ENCODE peak calls at places on chromosomes 11 and 22, in five cellular contexts. R is CD4-positive, alpha-beta T cell; E is psoas muscle; Q is mucosa of descending colon; M is uterus. L is an unnamed sample.

GRCh38 chr11:1673841-1674193 is 23.2 kb upstream of the KRTAP5-6 start:
- DNase-seq in R (no peak), E (no peak), Q (no peak), M (no peak), L (no peak)

GRCh38 chr22:42432020-42432596 is at the start of gene NFAM1:
- DNase-seq in R (no peak), E (peak), Q (peak), M (no peak), L (no peak)

GRCh38 chr22:37260396-37260795 is 16.3 kb upstream of the RAC2 start:
- DNase-seq in R (no peak), E (no peak), Q (no peak), M (no peak), L (no peak)

GRCh38 chr11:34317666-34318065 is 40.1 kb downstream of the ABTB2 start:
- DNase-seq in R (no peak), E (no peak), Q (no peak), M (no peak), L (no peak)

GRCh38 chr11:84720706-84721402 is 906.3 kb downstream of the DLG2 start:
- DNase-seq in R (no peak), E (peak), Q (peak), M (peak), L (peak)

GRCh38 chr11:131637469-131638175 is 267.2 kb downstream of the NTM start:
- DNase-seq in R (no peak), E (no peak), Q (no peak), M (no peak), L (no peak)

GRCh38 chr11:7512525-7513209 is 1.1 kb upstream of the PPFIBP2 start:
- DNase-seq in R (no peak), E (peak), Q (peak), M (peak), L (peak)

GRCh38 chr11:93396356-93396755 is 65.8 kb downstream of the DEUP1 start:
- DNase-seq in R (no peak), E (no peak), Q (no peak), M (no peak), L (no peak)

GRCh38 chr22:36765131-36765942 is 10.6 kb downstream of the IFT27 start:
- DNase-seq in R (no peak), E (no peak), Q (no peak), M (no peak), L (no peak)

GRCh38 chr11:111582163-111582562 is 20.1 kb upstream of the SIK2 start:
- DNase-seq in R (no peak), E (no peak), Q (no peak), M (no peak), L (no peak)

GRCh38 chr11:83115992-83116641 is 40.8 kb upstream of the PCF11 start:
- DNase-seq in R (no peak), E (no peak), Q (no peak), M (no peak), L (no peak)

GRCh38 chr11:16785520-16786128 is 47.2 kb downstream of the C11orf58 start:
- DNase-seq in R (peak), E (peak), Q (peak), M (peak), L (peak)

GRCh38 chr22:17191163-17191562 is 28.1 kb downstream of the ADA2 start:
- DNase-seq in R (no peak), E (no peak), Q (no peak), M (no peak), L (no peak)

GRCh38 chr11:70139785-70140410 is 61.8 kb downstream of the ANO1 start:
- DNase-seq in R (no peak), E (no peak), Q (no peak), M (no peak), L (no peak)

GRCh38 chr11:133911169-133911568 is 45.6 kb downstream of the IGSF9B start:
- DNase-seq in R (no peak), E (no peak), Q (no peak), M (no peak), L (peak)

GRCh38 chr11:78841451-78842060 is 266.9 kb upstream of the NARS2 start:
- DNase-seq in R (no peak), E (no peak), Q (no peak), M (peak), L (no peak)

GRCh38 chr11:78840623-78841022 is 266.0 kb upstream of the NARS2 start:
- DNase-seq in R (no peak), E (no peak), Q (no peak), M (peak), L (no peak)

GRCh38 chr11:78840190-78840589 is 265.5 kb upstream of the NARS2 start:
- DNase-seq in R (no peak), E (no peak), Q (no peak), M (no peak), L (no peak)

GRCh38 chr11:78835646-78836045 is 261.0 kb upstream of the NARS2 start:
- DNase-seq in R (no peak), E (no peak), Q (no peak), M (no peak), L (no peak)

DNA sequence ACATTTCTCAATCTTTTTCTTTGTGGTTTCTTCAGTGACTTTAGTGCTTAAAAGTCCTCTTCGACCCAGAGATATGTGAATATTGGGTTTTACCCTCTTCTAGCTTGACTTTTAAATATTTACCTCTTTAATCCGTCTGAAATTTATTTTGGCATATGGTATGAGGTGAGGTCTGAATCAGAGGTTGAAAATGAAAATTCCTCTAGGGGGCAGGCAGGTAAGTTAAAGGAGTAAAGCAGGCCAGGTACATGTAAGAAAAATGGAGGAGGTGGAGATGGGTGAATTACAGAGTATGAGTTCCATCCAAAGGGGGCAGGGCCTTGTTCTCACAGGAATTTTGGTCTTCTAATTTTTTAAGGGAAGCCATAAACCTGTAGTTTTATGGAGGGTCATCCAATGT is 263.8 kb upstream of the NARS2 start:
- DNase-seq in R (no peak), E (no peak), Q (no peak), M (no peak), L (no peak)
- TF ChIP-seq CTCF in R (no peak), E (no peak), Q (no peak), M (no peak), L (no peak)

DNA sequence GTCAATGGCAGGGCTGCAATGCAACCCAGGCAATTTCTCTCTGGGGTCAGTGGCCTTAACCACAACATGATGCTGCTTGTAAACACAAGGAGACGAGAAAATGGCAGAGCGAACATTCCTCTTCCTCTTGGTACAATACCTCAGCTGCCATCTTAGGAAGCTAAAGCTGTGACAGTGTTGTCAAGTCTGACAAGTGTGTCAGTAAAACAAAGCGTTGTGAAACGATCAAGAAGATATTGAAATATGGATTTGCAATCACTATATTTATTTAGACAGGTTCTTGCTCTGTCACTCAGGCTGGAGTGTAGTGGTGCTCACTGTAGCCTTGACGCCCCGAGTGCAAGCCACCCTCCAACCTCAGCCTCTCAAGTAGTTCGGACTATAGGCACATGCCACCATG is 14.5 kb upstream of the USP47 start:
- DNase-seq in R (no peak), E (no peak), Q (no peak), M (no peak), L (no peak)
- TF ChIP-seq CTCF in R (no peak), E (no peak), Q (no peak), M (no peak), L (no peak)

GRCh38 chr22:39943366-39943765 is 16.8 kb upstream of the TMA7B start:
- DNase-seq in R (peak), E (no peak), Q (no peak), M (no peak), L (peak)
- TF ChIP-seq CTCF in R (no peak), E (no peak), Q (no peak), M (no peak), L (no peak)

GRCh38 chr11:19714093-19714386 is 1.4 kb downstream of the NAV2 start:
- DNase-seq in R (no peak), E (no peak), Q (no peak), M (no peak), L (no peak)

GRCh38 chr11:19714387-19715363 is 2.0 kb downstream of the NAV2 start:
- DNase-seq in R (no peak), E (peak), Q (no peak), M (peak), L (no peak)

GRCh38 chr11:19713221-19714092 is 820 bp downstream of the NAV2 start:
- DNase-seq in R (no peak), E (peak), Q (no peak), M (no peak), L (peak)

GRCh38 chr11:19711911-19712280 is 741 bp upstream of the NAV2 start:
- DNase-seq in R (no peak), E (no peak), Q (no peak), M (peak), L (no peak)

GRCh38 chr11:19712281-19713220 is at the start of gene NAV2:
- DNase-seq in R (peak), E (peak), Q (peak), M (peak), L (peak)
- TF ChIP-seq CTCF in R (no peak), E (no peak), Q (no peak), M (peak), L (no peak)

L was measured in endothelial cell.